ENCODE peak calls at places on chromosomes 11 and 22, in seven cellular contexts. E is CD4-positive, alpha-beta memory T cell; Q is heart right ventricle; H is upper lobe of right lung; Z is gastrocnemius medialis; U is HCT116; O is Panc1. J is an unnamed sample. For H3K4me1, the result is how much of the 10 kb centered on the place peaks cover.

GRCh38 chr11:65305501-65306268 is 9.0 kb upstream of the CDC42EP2 start:
- DNase-seq in E (no peak), Q (no peak), H (no peak), Z (no peak), U (no peak), O (no peak), J (no peak)

GRCh38 chr11:102171101-102171500 is 60.9 kb downstream of the YAP1 start:
- DNase-seq in E (no peak), Q (no peak), H (no peak), Z (no peak), U (no peak), O (no peak), J (no peak)

GRCh38 chr11:72730243-72730642 is 22.0 kb downstream of the ARAP1 start:
- DNase-seq in E (no peak), Q (no peak), H (no peak), Z (no peak), U (no peak), O (no peak), J (no peak)

GRCh38 chr11:134275534-134276395 is at the start of gene GLB1L3:
- DNase-seq in E (peak), Q (no peak), H (peak), Z (no peak), U (no peak), O (no peak), J (no peak)

GRCh38 chr11:97087419-97087818 is 697.6 kb downstream of the JRKL start:
- DNase-seq in E (no peak), Q (no peak), H (no peak), Z (no peak), U (no peak), O (no peak), J (no peak)

GRCh38 chr22:19597399-19597735 is 73.2 kb upstream of the CLDN5 start:
- DNase-seq in E (peak), Q (no peak), H (no peak), Z (no peak), U (no peak), O (no peak), J (no peak)

GRCh38 chr22:46783721-46784120 is 21.3 kb downstream of the TBC1D22A start:
- DNase-seq in E (no peak), Q (no peak), H (no peak), Z (no peak), U (no peak), O (no peak), J (no peak)

GRCh38 chr11:721913-722811 is 16.1 kb downstream of the EPS8L2 start:
- DNase-seq in E (peak), Q (no peak), H (peak), Z (no peak), U (no peak), O (no peak), J (no peak)

GRCh38 chr11:65492637-65493366 is 6.0 kb upstream of the MALAT1 start:
- DNase-seq in E (no peak), Q (peak), H (peak), Z (peak), U (no peak), O (no peak), J (peak)

GRCh38 chr22:44026066-44026629 is 2.0 kb downstream of the PARVB start:
- DNase-seq in E (no peak), Q (no peak), H (no peak), Z (no peak), U (no peak), O (no peak), J (no peak)

GRCh38 chr11:134479206-134479955 is 67.3 kb upstream of the B3GAT1 start:
- DNase-seq in E (no peak), Q (no peak), H (peak), Z (no peak), U (no peak), O (no peak), J (no peak)

GRCh38 chr11:762421-763072 is 14.7 kb downstream of the GATD1 start:
- DNase-seq in E (no peak), Q (no peak), H (no peak), Z (no peak), U (peak), O (no peak), J (no peak)

GRCh38 chr11:130023204-130023603 is 20.6 kb upstream of the PRDM10 start:
- DNase-seq in E (no peak), Q (no peak), H (no peak), Z (no peak), U (peak), O (peak), J (no peak)

GRCh38 chr22:32583921-32584335 is 109.3 kb downstream of the FBXO7 start:
- DNase-seq in E (no peak), Q (no peak), H (no peak), Z (no peak), U (no peak), O (no peak), J (no peak)

GRCh38 chr22:33438273-33438672 is 380.1 kb upstream of the SYN3 start:
- DNase-seq in E (no peak), Q (no peak), H (no peak), Z (no peak), U (no peak), O (peak), J (no peak)

GRCh38 chr11:77752518-77752917 is 68.0 kb downstream of the RSF1 start:
- DNase-seq in E (no peak), Q (no peak), H (no peak), Z (peak), U (no peak), O (no peak), J (no peak)

GRCh38 chr11:65489061-65489705 is 9.7 kb upstream of the MALAT1 start:
- DNase-seq in E (no peak), Q (peak), H (peak), Z (no peak), U (no peak), O (no peak), J (no peak)

GRCh38 chr11:38524945-38525344 is 1926.9 kb upstream of the RAG2 start:
- DNase-seq in E (no peak), Q (no peak), H (no peak), Z (no peak), U (no peak), O (no peak), J (no peak)

GRCh38 chr22:35622132-35622913 is 5.2 kb upstream of the MB start:
- DNase-seq in E (no peak), Q (peak), H (no peak), Z (peak), U (no peak), O (no peak), J (no peak)

GRCh38 chr22:20135846-20136602 is 4.4 kb downstream of the ZDHHC8 start:
- DNase-seq in E (no peak), Q (no peak), H (no peak), Z (no peak), U (no peak), O (no peak), J (no peak)

GRCh38 chr11:82733444-82734119 is at the start of gene FAM181B:
- DNase-seq in E (peak), Q (peak), H (peak), Z (no peak), U (no peak), O (no peak), J (no peak)

GRCh38 chr11:31813242-31813960 is 2.3 kb upstream of the PAX6 start:
- DNase-seq in E (no peak), Q (no peak), H (no peak), Z (no peak), U (no peak), O (no peak), J (no peak)

GRCh38 chr11:121042296-121042695 is 18.4 kb downstream of the TBCEL start:
- DNase-seq in E (no peak), Q (no peak), H (no peak), Z (no peak), U (no peak), O (no peak), J (no peak)

GRCh38 chr22:31911565-31912401 is 32.6 kb upstream of the YWHAH start:
- DNase-seq in E (no peak), Q (no peak), H (no peak), Z (no peak), U (no peak), O (no peak), J (no peak)

GRCh38 chr11:134821422-134821821 is 409.4 kb upstream of the B3GAT1 start:
- DNase-seq in E (no peak), Q (no peak), H (no peak), Z (no peak), U (no peak), O (no peak), J (no peak)

GRCh38 chr22:30989473-30989872 is 20.4 kb downstream of the TUG1 start:
- DNase-seq in E (no peak), Q (no peak), H (no peak), Z (no peak), U (no peak), O (no peak), J (no peak)

GRCh38 chr11:83070878-83071640 is 638 bp downstream of the RAB30 start:
- DNase-seq in E (peak), Q (peak), H (peak), Z (peak), U (no peak), O (no peak), J (peak)

DNA sequence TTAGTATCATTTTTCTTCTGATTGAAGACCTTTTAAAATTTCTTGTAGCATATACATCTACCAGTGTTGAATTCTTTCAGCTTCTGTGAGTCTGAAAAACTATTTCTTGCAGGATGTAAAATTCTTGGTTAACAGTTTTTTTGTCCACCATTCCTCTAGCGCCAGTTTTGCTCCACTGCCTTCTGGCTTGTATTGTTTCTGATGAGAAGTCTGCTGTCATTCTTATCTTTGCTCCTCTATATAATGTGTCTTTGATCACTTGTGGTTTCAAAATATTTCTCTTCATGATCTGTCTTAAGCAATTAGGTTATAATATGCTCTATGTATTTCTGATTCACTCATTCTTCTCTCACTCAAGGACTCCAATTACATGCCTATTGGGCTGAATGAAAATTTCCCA is 152.3 kb downstream of the INSC start:
- DNase-seq in E (no peak), Q (no peak), H (no peak), Z (no peak), U (no peak), O (no peak), J (no peak)
- H3K4me1 ChIP-seq in E (under half), Q (under half), H (under half), Z (under half), U (under half), O (under half), J (under half)

DNA sequence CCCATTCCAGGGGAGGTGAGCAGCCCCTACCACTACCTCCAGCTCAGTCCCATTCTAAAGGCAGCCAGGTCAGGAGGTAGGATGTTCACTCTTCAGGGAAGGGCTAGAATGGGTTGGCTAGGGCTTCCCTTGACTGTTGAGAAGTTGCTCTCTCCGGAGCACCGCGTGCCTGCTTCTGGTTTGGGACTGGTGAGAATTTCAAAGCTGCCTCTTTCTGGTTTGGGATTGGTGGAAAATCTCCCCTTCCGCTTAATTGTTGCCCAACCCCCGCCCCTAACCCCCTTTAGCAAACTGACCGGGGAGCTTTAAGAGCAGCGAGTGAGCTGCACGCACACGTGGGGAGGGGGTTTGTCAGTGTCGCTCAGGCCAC is 689 bp downstream of the USP2 start:
- DNase-seq in E (no peak), Q (no peak), H (no peak), Z (no peak), U (no peak), O (no peak), J (no peak)
- H3K27ac ChIP-seq in E (peak), Q (peak), H (no peak), Z (peak), U (no peak), O (no peak), J (peak)

GRCh38 chr11:124760806-124761205 is 1.3 kb downstream of the ESAM start:
- DNase-seq in E (no peak), Q (no peak), H (no peak), Z (no peak), U (no peak), O (no peak), J (no peak)
- H3K4me1 ChIP-seq in E (under half), Q (under half), H (under half), Z (under half), U (under half), O (under half), J (under half)

DNA sequence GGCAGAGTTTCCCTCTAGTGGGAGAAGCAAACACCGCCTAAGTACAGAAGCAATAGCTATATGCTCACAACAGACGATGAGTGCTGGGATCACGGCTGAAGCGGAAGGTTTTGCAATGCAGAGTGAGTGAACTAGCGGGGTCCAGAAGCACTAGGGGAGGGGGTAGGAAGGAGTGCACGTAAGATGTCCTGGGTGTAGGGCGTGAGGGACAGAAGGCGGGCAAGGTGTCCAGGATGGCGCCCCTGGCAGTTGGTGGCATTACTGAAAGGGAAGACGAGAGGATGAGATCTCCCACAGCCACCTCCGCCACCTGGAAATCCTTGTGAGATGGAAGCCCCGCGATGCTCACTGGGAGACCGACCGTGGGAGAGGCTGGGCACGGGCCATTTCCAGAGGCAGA is 81.0 kb downstream of the ETS1 start:
- DNase-seq in E (no peak), Q (no peak), H (no peak), Z (no peak), U (no peak), O (no peak), J (no peak)
- H3K27ac ChIP-seq in E (peak), Q (peak), H (peak), Z (peak), U (no peak), O (peak), J (peak)

GRCh38 chr11:131615611-131616010 is 245.2 kb downstream of the NTM start:
- DNase-seq in E (no peak), Q (no peak), H (no peak), Z (no peak), U (no peak), O (no peak), J (peak)
- H3K4me1 ChIP-seq in E (under half), Q (under half), H (under half), Z (under half), U (under half), O (under half), J (under half)

DNA sequence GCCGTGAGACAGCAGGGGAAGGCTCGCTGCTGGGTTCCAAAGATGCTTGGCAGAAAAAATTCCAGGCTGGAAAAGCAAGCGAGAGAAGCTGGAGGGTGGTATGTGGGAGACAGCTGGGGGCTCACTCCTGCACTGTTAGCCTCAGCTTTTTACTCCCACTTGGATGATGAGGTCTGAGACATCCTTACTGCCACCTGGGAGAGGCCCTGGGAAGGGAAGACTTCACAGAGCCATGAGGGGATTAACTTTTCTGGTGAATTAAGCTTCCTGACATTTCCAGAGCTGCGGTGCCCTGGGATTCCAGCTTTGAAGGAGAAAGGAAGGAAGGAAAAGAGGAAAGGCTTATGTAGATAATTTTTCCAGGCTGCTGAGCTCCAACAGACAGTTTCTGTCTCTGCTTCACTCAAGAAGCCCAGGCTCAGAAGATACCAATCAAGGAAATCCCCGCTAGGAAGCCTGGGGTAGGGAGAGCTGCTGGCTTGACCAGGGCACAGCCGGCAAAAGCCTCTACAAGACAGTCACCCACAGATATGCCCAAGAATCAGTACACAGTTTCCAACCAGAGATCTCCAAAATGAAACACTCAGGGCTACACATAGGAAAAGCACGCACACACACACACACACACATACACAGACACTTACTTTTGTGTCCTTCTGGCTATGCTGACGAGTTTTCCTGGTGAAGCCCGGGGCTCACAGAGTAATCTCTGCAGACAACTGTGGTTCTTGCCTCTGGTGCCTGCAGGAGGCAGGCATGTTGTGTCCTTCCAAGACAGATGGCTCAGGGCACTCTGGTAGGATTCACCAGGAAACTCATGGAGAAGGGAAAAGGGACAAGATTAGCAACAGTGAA is 907 bp downstream of the MCHR1 start:
- DNase-seq in E (no peak), Q (no peak), H (no peak), Z (no peak), U (no peak), O (no peak), J (no peak)
- H3K27ac ChIP-seq in E (no peak), Q (no peak), H (no peak), Z (no peak), U (no peak), O (peak), J (no peak)

DNA sequence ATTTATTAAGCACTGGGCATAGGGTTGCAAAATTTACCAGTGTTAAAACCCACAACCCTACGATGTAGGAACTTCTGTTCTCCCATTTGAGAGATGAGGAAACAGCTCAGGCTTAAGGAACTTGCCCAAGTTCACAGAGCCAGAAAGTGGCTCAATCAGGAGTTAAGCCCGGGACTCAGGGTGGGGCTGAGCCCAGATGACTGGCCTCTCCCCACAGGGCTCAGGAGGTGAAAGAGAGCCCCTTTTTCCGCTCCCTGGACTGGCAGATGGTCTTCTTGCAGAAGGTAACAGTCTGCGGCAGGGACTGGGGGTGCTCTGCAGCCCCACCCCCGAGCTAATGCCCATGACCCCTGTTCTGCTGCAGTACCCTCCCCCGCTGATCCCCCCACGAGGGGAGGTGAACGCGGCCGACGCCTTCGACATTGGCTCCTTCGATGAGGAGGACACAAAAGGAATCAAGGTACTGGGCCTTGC is 5.6 kb upstream of the ANKRD13D start:
- DNase-seq in E (no peak), Q (peak), H (peak), Z (no peak), U (no peak), O (no peak), J (no peak)
- H3K4me1 ChIP-seq in E (half or more), Q (under half), H (half or more), Z (under half), U (under half), O (under half), J (under half)

GRCh38 chr11:3243880-3244279 is 11.7 kb upstream of the MRGPRE start:
- DNase-seq in E (no peak), Q (no peak), H (no peak), Z (no peak), U (no peak), O (no peak), J (no peak)
- H3K27ac ChIP-seq in E (no peak), Q (no peak), H (no peak), Z (no peak), U (no peak), O (no peak), J (no peak)

GRCh38 chr11:19931768-19932369 is 219.2 kb downstream of the NAV2 start:
- DNase-seq in E (no peak), Q (no peak), H (no peak), Z (no peak), U (no peak), O (no peak), J (no peak)
- H3K4me1 ChIP-seq in E (under half), Q (under half), H (under half), Z (under half), U (under half), O (under half), J (under half)

J was measured in right atrium auricular region.